ENCODE peak calls at places on chromosomes 7 and 10, in ten cellular contexts. I is CD8-positive, alpha-beta T cell; G is SK-N-MC; S is DND-41; J is WERI-Rb-1; N is upper lobe of right lung; W is RWPE1; K is CD8-positive, alpha-beta memory T cell; T is heart left ventricle; P is hepatocyte. Z is an unnamed sample.
A peak's percentile ranks its signal among the peaks of the same experiment; 100 is the strongest.

GRCh38 chr7:28093617-28094232 is 86.9 kb downstream of the JAZF1 start:
- DNase-seq in S (peak; percentile 54), W (peak; percentile 30), K (no peak), I (peak; percentile 29), G (no peak), J (peak; percentile 81), N (peak; percentile 85), P (peak; percentile 75), T (peak; percentile 63), Z (peak; percentile 15)

GRCh38 chr7:131105803-131106680 is 221.6 kb upstream of the MKLN1 start:
- DNase-seq in G (no peak), J (peak; percentile 39), N (peak; percentile 95), P (peak; percentile 87), W (peak; percentile 69), T (peak; percentile 84), K (peak; percentile 96), I (peak; percentile 91), S (peak; percentile 70), Z (peak; percentile 90)

GRCh38 chr7:127632276-127632910 is 14.5 kb upstream of the PAX4 start:
- DNase-seq in T (no peak), G (no peak), I (no peak), N (no peak), P (no peak), W (no peak), S (no peak), J (no peak), K (no peak), Z (no peak)

GRCh38 chr7:148921806-148922205 is 37.7 kb upstream of the EZH2 start:
- DNase-seq in J (no peak), G (no peak), P (no peak), K (no peak), S (no peak), T (no peak), N (no peak), I (no peak), W (no peak), Z (no peak)

GRCh38 chr10:98267069-98267893 is 713 bp downstream of the LOXL4 start:
- DNase-seq in S (no peak), N (no peak), I (no peak), P (no peak), W (no peak), K (no peak), G (no peak), J (no peak), T (no peak), Z (no peak)

GRCh38 chr7:45715471-45716352 is 141.5 kb downstream of the ADCY1 start:
- DNase-seq in K (no peak), J (no peak), S (no peak), I (no peak), N (peak; percentile 51), G (no peak), W (no peak), T (no peak), P (no peak), Z (no peak)

GRCh38 chr7:84123903-84124573 is 70.6 kb downstream of the SEMA3A start:
- DNase-seq in G (no peak), T (no peak), W (no peak), I (no peak), K (no peak), J (no peak), N (no peak), P (no peak), S (no peak), Z (no peak)

GRCh38 chr7:101567231-101567630 is 61.9 kb downstream of the MYL10 start:
- DNase-seq in K (no peak), N (no peak), S (no peak), G (no peak), I (no peak), J (no peak), P (no peak), T (no peak), W (no peak), Z (no peak)

GRCh38 chr7:137754076-137754851 is 92.5 kb downstream of the DGKI start:
- DNase-seq in W (no peak), S (no peak), K (no peak), G (no peak), T (no peak), I (no peak), J (no peak), P (no peak), N (no peak), Z (no peak)

GRCh38 chr7:118858651-118859149 is 634.2 kb downstream of the ANKRD7 start:
- DNase-seq in W (no peak), T (no peak), N (peak; percentile 40), J (no peak), G (no peak), K (no peak), S (no peak), P (no peak), I (no peak), Z (no peak)

GRCh38 chr7:148540041-148540738 is 50.4 kb upstream of the C7orf33 start:
- DNase-seq in W (peak; percentile 53), K (no peak), S (no peak), P (peak; percentile 31), J (no peak), G (no peak), T (peak; percentile 56), N (no peak), I (no peak), Z (no peak)

GRCh38 chr7:108167460-108167859 is 37.3 kb upstream of the LAMB4 start:
- DNase-seq in S (no peak), G (no peak), W (no peak), K (no peak), N (no peak), T (no peak), P (peak; percentile 16), J (no peak), I (no peak), Z (no peak)

GRCh38 chr10:5816170-5816569 is 2.9 kb upstream of the GDI2 start:
- DNase-seq in N (no peak), T (no peak), W (no peak), G (no peak), P (no peak), J (no peak), I (no peak), K (no peak), S (no peak), Z (no peak)

GRCh38 chr10:50637003-50637579 is 13.3 kb upstream of the SGMS1 start:
- DNase-seq in P (no peak), K (no peak), T (no peak), W (no peak), G (no peak), N (no peak), I (no peak), S (no peak), J (no peak), Z (peak; percentile 35)

DNA sequence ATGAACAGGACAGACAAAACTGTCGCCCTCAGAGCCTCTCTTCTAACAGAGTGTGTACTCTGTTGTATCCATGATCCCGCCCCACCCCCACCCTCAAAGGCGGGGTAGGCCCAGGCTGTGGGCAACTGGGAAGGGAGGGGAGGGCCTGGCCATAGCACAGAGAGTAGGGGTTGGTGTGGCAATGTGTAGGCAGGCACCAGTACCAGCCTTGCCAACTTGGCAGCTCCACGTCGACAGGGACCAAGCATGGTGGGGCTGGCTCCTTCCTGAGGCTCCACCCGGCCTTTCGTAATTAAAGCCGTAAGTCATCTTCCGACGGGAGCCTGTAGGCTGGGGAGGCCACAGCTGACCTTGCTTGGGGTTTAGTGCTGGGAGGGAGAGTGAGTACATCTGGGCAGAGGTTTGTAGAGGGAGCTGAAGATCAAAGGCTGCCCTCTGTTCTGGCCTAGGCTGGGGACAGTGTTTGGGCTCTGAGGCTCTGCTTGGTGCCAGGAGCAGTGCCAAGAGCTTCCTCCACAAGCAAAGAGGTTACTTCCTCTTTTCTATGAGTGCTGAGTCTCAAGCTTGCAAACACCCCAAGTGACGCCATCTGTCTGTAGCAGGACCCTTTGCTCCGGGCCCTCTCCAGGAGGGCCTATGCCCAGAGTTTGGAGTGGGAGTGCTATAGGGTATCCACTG is 121.6 kb downstream of the C10orf105 start:
- DNase-seq in W (no peak), K (no peak), N (peak; percentile 72), P (no peak), I (no peak), T (peak; percentile 49), J (no peak), S (no peak), G (no peak), Z (no peak)
- H3K27ac ChIP-seq in W (peak overlapping the region; percentile 56), K (no peak overlapping the region), N (peak overlapping the region; percentile 87), P (peak overlapping the region; percentile 75), I (no peak overlapping the region), T (peak overlapping the region; percentile 57), J (peak overlapping the region; percentile 74), S (no peak overlapping the region), G (no peak overlapping the region), Z (no peak overlapping the region)

GRCh38 chr10:73131913-73132686 is 21.8 kb downstream of the NUDT13 start:
- DNase-seq in J (no peak), N (no peak), P (no peak), S (no peak), W (no peak), K (no peak), I (no peak), G (no peak), T (no peak), Z (no peak)
- H3K27ac ChIP-seq in J (no peak overlapping the region), N (no peak overlapping the region), P (no peak overlapping the region), S (no peak overlapping the region), W (no peak overlapping the region), K (no peak overlapping the region), I (no peak overlapping the region), G (no peak overlapping the region), T (no peak overlapping the region), Z (no peak overlapping the region)

GRCh38 chr7:88399036-88399435 is 92.3 kb upstream of the STEAP4 start:
- DNase-seq in I (no peak), K (no peak), W (no peak), P (no peak), J (no peak), G (no peak), S (no peak), N (no peak), T (no peak), Z (no peak)
- H3K27ac ChIP-seq in I (no peak overlapping the region), K (no peak overlapping the region), W (no peak overlapping the region), P (no peak overlapping the region), J (no peak overlapping the region), G (no peak overlapping the region), S (no peak overlapping the region), N (no peak overlapping the region), T (no peak overlapping the region), Z (no peak overlapping the region)

GRCh38 chr10:96714031-96714590 is 6.2 kb downstream of the PIK3AP1 start:
- DNase-seq in T (no peak), I (no peak), N (no peak), K (no peak), S (no peak), P (no peak), W (no peak), G (no peak), J (no peak), Z (no peak)

GRCh38 chr10:96708456-96708855 is 11.9 kb downstream of the PIK3AP1 start:
- DNase-seq in S (no peak), W (no peak), N (no peak), K (no peak), P (no peak), I (no peak), J (no peak), T (no peak), G (no peak), Z (no peak)

GRCh38 chr10:96714856-96715255 is 5.5 kb downstream of the PIK3AP1 start:
- DNase-seq in N (no peak), G (no peak), K (no peak), P (no peak), I (no peak), W (no peak), J (no peak), S (no peak), T (no peak), Z (no peak)

GRCh38 chr10:96709525-96709924 is 10.8 kb downstream of the PIK3AP1 start:
- DNase-seq in W (no peak), S (no peak), N (no peak), G (no peak), T (no peak), P (no peak), K (no peak), J (no peak), I (no peak), Z (no peak)

GRCh38 chr10:96711048-96711713 is 9.1 kb downstream of the PIK3AP1 start:
- DNase-seq in G (no peak), I (no peak), S (no peak), W (no peak), K (no peak), P (no peak), N (no peak), J (no peak), T (no peak), Z (no peak)
- H3K27ac ChIP-seq in G (no peak overlapping the region), I (no peak overlapping the region), S (no peak overlapping the region), W (no peak overlapping the region), K (no peak overlapping the region), P (no peak overlapping the region), N (no peak overlapping the region), J (no peak overlapping the region), T (no peak overlapping the region), Z (no peak overlapping the region)